ENCODE peak calls at places on chromosomes 3 and 15, in six cellular contexts. N, O, A, C, T and E are unnamed samples.

GRCh38 chr15:68389041-68389930 is 42.7 kb downstream of the ITGA11 start:
- DNase-seq in T (no peak), C (peak; percentile 37), A (no peak), O (no peak), N (no peak), E (no peak)

GRCh38 chr15:74628199-74628598 is 12.6 kb downstream of the CLK3 start:
- DNase-seq in A (no peak), O (no peak), T (no peak), C (no peak), N (no peak), E (no peak)

GRCh38 chr3:171956372-171957104 is 82.8 kb upstream of the FNDC3B start:
- DNase-seq in A (no peak), C (no peak), N (no peak), T (no peak), O (no peak), E (no peak)

GRCh38 chr3:173913985-173914421 is 516.5 kb downstream of the NLGN1 start:
- DNase-seq in N (no peak), C (peak; percentile 64), O (no peak), T (no peak), A (no peak), E (peak; percentile 37)

GRCh38 chr15:94421711-94422110 is 190.3 kb downstream of the MCTP2 start:
- DNase-seq in C (no peak), O (no peak), N (no peak), A (no peak), T (no peak), E (peak; percentile 18)

GRCh38 chr3:108488631-108489030 is 21.8 kb downstream of the MYH15 start:
- DNase-seq in A (no peak), N (no peak), O (no peak), C (peak; percentile 26), T (no peak), E (no peak)

GRCh38 chr3:4271834-4272233 is 31.3 kb upstream of the SETMAR start:
- DNase-seq in T (peak; percentile 56), A (no peak), N (no peak), C (peak; percentile 5), O (no peak), E (peak; percentile 58)

GRCh38 chr3:55812403-55813013 is 325.4 kb upstream of the WNT5A start:
- DNase-seq in C (no peak), N (no peak), O (no peak), T (no peak), A (no peak), E (no peak)

GRCh38 chr3:21729888-21730459 is 21.0 kb downstream of the ZNF385D start:
- DNase-seq in C (peak; percentile 75), A (no peak), O (no peak), N (no peak), T (peak; percentile 58), E (no peak)

GRCh38 chr3:126026277-126026751 is 57.3 kb downstream of the ROPN1B start:
- DNase-seq in A (no peak), T (no peak), C (no peak), O (no peak), N (no peak), E (no peak)

GRCh38 chr3:171890398-171890797 is 47.2 kb downstream of the TMEM212 start:
- DNase-seq in O (no peak), T (no peak), A (no peak), N (no peak), C (no peak), E (no peak)

GRCh38 chr15:67253517-67254237 is 784 bp downstream of the AAGAB start:
- DNase-seq in O (no peak), A (no peak), T (peak; percentile 21), C (no peak), N (no peak), E (no peak)

GRCh38 chr15:41554915-41555314 is 4.1 kb upstream of the TYRO3 start:
- DNase-seq in A (no peak), O (no peak), C (no peak), T (no peak), N (no peak), E (no peak)

GRCh38 chr3:45154641-45155147 is 8.5 kb upstream of the CDCP1 start:
- DNase-seq in N (no peak), A (no peak), C (peak; percentile 89), T (peak; percentile 50), O (no peak), E (no peak)

GRCh38 chr3:58386966-58387365 is 46.7 kb downstream of the PDHB start:
- DNase-seq in T (peak; percentile 39), A (no peak), N (peak; percentile 76), C (peak; percentile 66), O (no peak), E (no peak)

GRCh38 chr3:11692251-11692813 is 48.6 kb upstream of the VGLL4 start:
- DNase-seq in O (no peak), N (no peak), C (no peak), A (no peak), T (no peak), E (no peak)

GRCh38 chr3:122668930-122669730 is 11.5 kb upstream of the PARP14 start:
- DNase-seq in O (no peak), N (no peak), T (peak; percentile 50), A (no peak), C (peak; percentile 96), E (no peak)

GRCh38 chr15:66233487-66234415 is 19.8 kb downstream of the MEGF11 start:
- DNase-seq in T (no peak), A (no peak), O (peak; percentile 49), C (peak; percentile 24), N (no peak), E (peak; percentile 63)

GRCh38 chr3:127158614-127159221 is 34.2 kb upstream of the PRR23E start:
- DNase-seq in O (no peak), N (no peak), T (peak; percentile 80), C (peak; percentile 25), A (no peak), E (peak; percentile 93)

GRCh38 chr3:159854500-159855124 is 134.0 kb upstream of the IL12A start:
- DNase-seq in N (peak; percentile 76), O (no peak), C (peak; percentile 98), T (peak; percentile 81), A (no peak), E (no peak)

GRCh38 chr3:113354307-113354706 is 87.0 kb downstream of the CFAP44 start:
- DNase-seq in A (no peak), N (no peak), O (no peak), T (no peak), C (peak; percentile 42), E (no peak)

GRCh38 chr3:78863294-78864203 is 904.2 kb downstream of the ROBO1 start:
- DNase-seq in N (no peak), A (no peak), C (no peak), O (no peak), T (no peak), E (no peak)

GRCh38 chr15:43893956-43894355 is 67.2 kb downstream of the WDR76 start:
- DNase-seq in T (no peak), N (no peak), O (no peak), C (no peak), A (no peak), E (no peak)

GRCh38 chr15:65902373-65902772 is 33.1 kb downstream of the RAB11A start:
- DNase-seq in A (no peak), C (peak; percentile 86), N (no peak), O (no peak), T (peak; percentile 14), E (no peak)

GRCh38 chr3:141798455-141798854 is 35.2 kb downstream of the GRK7 start:
- DNase-seq in N (no peak), O (no peak), A (no peak), T (no peak), C (no peak), E (peak; percentile 20)